ENCODE peak calls at places on chromosomes 11 and 22, in nine cellular contexts. O is T-cell; T is GM23338; R is activated T-cell treated with anti-CD3 and anti-CD28 coated beads for 24 hours; K is type B pancreatic cell; Z is stimulated activated CD4-positive, alpha-beta T cell treated with anti-CD3 and anti-CD28 coated beads, Interleukin-12 subunit alpha, Interleukin-12 subunit beta, amount 100 ng/mL, for 48 hours; B is activated CD4-positive, alpha-beta T cell treated with anti-CD3 and anti-CD28 coated beads, Interleukin-2, amount 50 U/mL, for 24 hours; X is mesenteric fat pad; C is lung. S is an unnamed sample.

GRCh38 chr22:37566329-37566837 is 6.1 kb downstream of the CDC42EP1 start:
- DNase-seq in O (peak), T (no peak), R (peak), K (no peak), Z (no peak), B (no peak), X (no peak), C (no peak), S (no peak)

GRCh38 chr11:66845143-66845875 is 2.1 kb downstream of the RCE1 start:
- DNase-seq in O (no peak), T (no peak), R (no peak), K (no peak), Z (no peak), B (no peak), X (no peak), C (no peak), S (no peak)

GRCh38 chr11:2569731-2570210 is 125.0 kb downstream of the KCNQ1 start:
- DNase-seq in O (no peak), T (no peak), R (no peak), K (no peak), Z (no peak), B (no peak), X (peak), C (no peak), S (peak)

GRCh38 chr11:13110929-13111812 is 102.1 kb downstream of the RASSF10 start:
- DNase-seq in O (no peak), T (no peak), R (no peak), K (no peak), Z (no peak), B (no peak), X (no peak), C (no peak), S (no peak)

GRCh38 chr22:23384451-23384850 is 195.6 kb downstream of the IGLL1 start:
- DNase-seq in O (no peak), T (no peak), R (no peak), K (no peak), Z (no peak), B (no peak), X (no peak), C (no peak), S (peak)

GRCh38 chr11:95790933-95791247 is 592 bp downstream of the CEP57 start:
- DNase-seq in O (peak), T (peak), R (peak), K (peak), Z (peak), B (peak), X (peak), C (peak), S (peak)

GRCh38 chr11:62789576-62789975 is 2.2 kb downstream of the TMEM223 start:
- DNase-seq in O (no peak), T (no peak), R (no peak), K (no peak), Z (no peak), B (no peak), X (no peak), C (no peak), S (no peak)

GRCh38 chr11:85086511-85087284 is 540.4 kb downstream of the DLG2 start:
- DNase-seq in O (no peak), T (no peak), R (no peak), K (no peak), Z (no peak), B (no peak), X (no peak), C (no peak), S (no peak)

GRCh38 chr22:30947821-30948454 is 20.6 kb downstream of the MORC2 start:
- DNase-seq in O (no peak), T (peak), R (no peak), K (no peak), Z (no peak), B (no peak), X (no peak), C (no peak), S (no peak)

GRCh38 chr22:17884084-17884483 is 109.8 kb upstream of the BID start:
- DNase-seq in O (no peak), T (no peak), R (no peak), K (no peak), Z (no peak), B (no peak), X (no peak), C (no peak), S (no peak)